ENCODE peak calls at places on chromosomes 13 and 19, in ten cellular contexts. J is astrocyte of the cerebellum, M is body of pancreas, L is astrocyte of the spinal cord, D is epithelial cell of esophagus, P is lower leg skin, Z is dorsolateral prefrontal cortex, C is mammary epithelial cell, S is BE2C, V is HFF-Myc. U is an unnamed sample.

GRCh38 chr19:39352549-39353285 is 10.5 kb downstream of the SAMD4B start:
- DNase-seq in C (no peak), P (no peak), Z (no peak), S (no peak), J (no peak), L (no peak), V (no peak), M (no peak), D (no peak), U (no peak)

GRCh38 chr13:26558074-26558805 is 757 bp downstream of the WASF3 start:
- DNase-seq in C (peak; percentile 17), M (peak; percentile 19), J (no peak), V (no peak), D (peak; percentile 12), L (peak; percentile 14), S (no peak), P (peak; percentile 85), Z (no peak), U (no peak)

GRCh38 chr19:5711713-5712161 is 8.2 kb downstream of the LONP1 start:
- DNase-seq in Z (no peak), P (no peak), L (no peak), D (no peak), C (no peak), M (no peak), S (no peak), V (no peak), J (no peak), U (no peak)

GRCh38 chr19:6682607-6683128 is 12.7 kb upstream of the TNFSF14 start:
- DNase-seq in D (no peak), P (no peak), S (no peak), J (no peak), M (no peak), V (no peak), Z (no peak), C (no peak), L (no peak), U (no peak)

GRCh38 chr13:21069561-21070004 is 8.2 kb upstream of the LATS2 start:
- DNase-seq in S (no peak), Z (no peak), J (peak; percentile 82), C (peak; percentile 85), P (no peak), L (peak; percentile 92), V (peak; percentile 69), D (peak; percentile 91), M (no peak), U (peak; percentile 56)

GRCh38 chr13:80817979-80818378 is 477.1 kb upstream of the SPRY2 start:
- DNase-seq in D (no peak), L (no peak), M (no peak), P (no peak), V (no peak), S (no peak), C (no peak), J (no peak), Z (no peak), U (no peak)

GRCh38 chr13:26390203-26390602 is 136.3 kb downstream of the CDK8 start:
- DNase-seq in P (no peak), M (no peak), S (no peak), Z (no peak), C (no peak), L (no peak), D (no peak), V (no peak), J (no peak), U (no peak)

GRCh38 chr19:13173129-13173737 is 23.0 kb downstream of the IER2 start:
- DNase-seq in L (no peak), C (no peak), V (no peak), P (no peak), S (no peak), D (no peak), Z (no peak), J (no peak), M (no peak), U (no peak)

GRCh38 chr19:50875795-50876422 is 2.7 kb downstream of the KLK2 start:
- DNase-seq in M (no peak), S (no peak), D (no peak), V (no peak), Z (no peak), P (no peak), L (no peak), C (no peak), J (no peak), U (no peak)

GRCh38 chr19:39599116-39599515 is 3.2 kb upstream of the LGALS13 start:
- DNase-seq in S (no peak), L (peak; percentile 15), V (peak; percentile 9), P (no peak), Z (no peak), J (no peak), C (peak; percentile 23), D (peak; percentile 48), M (no peak), U (no peak)

GRCh38 chr19:8640402-8641004 is 10.1 kb downstream of the NFILZ start:
- DNase-seq in D (no peak), S (no peak), J (no peak), V (no peak), M (peak; percentile 15), C (no peak), L (no peak), Z (no peak), P (peak; percentile 93), U (peak; percentile 80)

GRCh38 chr13:106484755-106485193 is 50.7 kb downstream of the EFNB2 start:
- DNase-seq in C (no peak), Z (no peak), V (no peak), D (no peak), L (no peak), S (no peak), J (no peak), M (no peak), P (no peak), U (peak; percentile 43)

GRCh38 chr19:57615346-57615745 is 1.3 kb downstream of the ZNF134 start:
- DNase-seq in P (no peak), C (peak; percentile 2), S (no peak), J (no peak), L (no peak), D (no peak), V (no peak), Z (no peak), M (no peak), U (no peak)

GRCh38 chr13:46668302-46668720 is 115.3 kb downstream of the LRCH1 start:
- DNase-seq in V (peak; percentile 68), C (peak; percentile 78), L (peak; percentile 94), P (no peak), J (peak; percentile 91), D (peak; percentile 48), S (no peak), Z (peak; percentile 36), M (peak; percentile 20), U (peak; percentile 45)

GRCh38 chr19:3346677-3347353 is 19.6 kb upstream of the NFIC start:
- DNase-seq in P (peak; percentile 95), S (no peak), V (no peak), L (no peak), C (no peak), Z (peak; percentile 70), M (peak; percentile 97), D (no peak), J (no peak), U (peak; percentile 95)

GRCh38 chr13:40082644-40083043 is 427.2 kb downstream of the COG6 start:
- DNase-seq in P (peak; percentile 43), C (no peak), J (peak; percentile 12), V (no peak), L (peak; percentile 67), M (peak; percentile 38), D (no peak), Z (no peak), S (no peak), U (no peak)

GRCh38 chr19:6721773-6722172 is 1.3 kb upstream of the C3 start:
- DNase-seq in S (no peak), V (no peak), D (no peak), Z (no peak), J (no peak), C (no peak), P (no peak), M (no peak), L (no peak), U (no peak)

GRCh38 chr13:23667750-23668149 is 97.5 kb downstream of the TNFRSF19 start:
- DNase-seq in M (no peak), Z (no peak), P (no peak), V (no peak), C (no peak), L (no peak), J (no peak), D (no peak), S (no peak), U (no peak)
- TF ChIP-seq CTCF in M (no peak), Z (no peak), P (no peak), V (no peak), C (peak; percentile 6), L (peak; percentile 10), J (no peak), D (no peak), S (peak; percentile 18), U (no peak)

DNA sequence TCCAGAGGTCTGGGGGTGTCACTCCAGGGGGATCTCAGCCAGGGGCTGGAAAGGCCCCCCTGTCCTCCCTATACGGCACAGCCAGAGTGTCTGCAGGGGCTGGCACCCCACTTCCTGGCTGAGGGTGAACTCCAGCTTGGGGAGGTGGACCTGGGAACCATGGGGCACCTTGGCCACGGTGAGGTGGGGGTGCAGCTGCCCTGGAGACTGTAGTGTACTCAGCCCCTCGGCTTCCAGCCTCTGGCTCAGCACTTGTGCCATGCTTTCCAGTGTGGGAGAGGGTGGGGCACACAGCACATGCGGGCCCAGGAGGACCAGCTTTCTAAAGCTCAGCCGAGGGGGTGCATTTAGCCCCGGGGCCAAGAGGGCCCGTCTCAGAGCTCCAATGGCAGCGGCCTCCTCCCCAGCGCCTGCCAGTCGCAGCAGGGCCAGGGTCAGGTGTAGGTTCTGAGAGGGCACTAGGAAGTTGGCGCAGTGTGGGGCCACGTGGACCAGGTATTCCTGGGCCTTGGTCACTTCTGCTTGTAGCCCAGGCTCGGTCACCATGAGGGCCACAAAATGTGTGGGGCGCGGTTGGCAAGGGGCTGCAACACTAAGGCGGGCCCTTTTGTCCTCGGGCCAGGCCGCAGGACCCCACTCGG is 1.4 kb downstream of the LENG9 start:
- DNase-seq in P (no peak), D (no peak), V (no peak), M (peak; percentile 67), S (no peak), Z (no peak), L (no peak), C (no peak), J (no peak), U (no peak)
- H3K4me3 ChIP-seq in P (no peak overlapping the region), D (peak overlapping the region; percentile 81), V (peak overlapping the region; percentile 52), M (no peak overlapping the region), S (peak overlapping the region; percentile 64), Z (peak overlapping the region; percentile 89), L (peak overlapping the region; percentile 43), C (peak overlapping the region; percentile 66), J (peak overlapping the region; percentile 50), U (peak overlapping the region; percentile 62)

DNA sequence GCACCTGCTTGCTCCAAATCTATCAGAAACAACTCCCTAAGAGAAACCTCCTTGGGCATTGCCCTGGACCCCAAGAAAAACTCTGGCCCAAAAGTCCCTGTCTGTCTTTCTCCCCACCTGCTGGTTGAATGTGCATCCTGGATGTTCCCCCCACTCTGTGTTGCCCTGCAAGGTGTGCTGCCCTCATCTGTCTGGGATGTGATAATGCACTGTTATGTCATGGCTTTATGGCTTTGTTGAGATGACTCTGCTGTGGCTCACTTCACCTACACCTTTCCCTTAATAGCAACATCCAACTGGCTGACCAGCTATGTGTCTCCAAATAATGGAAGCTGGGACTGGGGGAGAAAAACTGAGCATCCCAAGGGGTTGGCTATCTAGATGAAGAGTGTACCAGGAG is 2.6 kb downstream of the ZNF20 start:
- DNase-seq in C (no peak), M (no peak), P (peak; percentile 67), J (no peak), D (no peak), S (no peak), Z (no peak), L (no peak), V (no peak), U (no peak)
- TF ChIP-seq CTCF in C (peak; percentile 35), M (peak; percentile 25), P (no peak), J (no peak), D (no peak), S (peak; percentile 48), Z (peak; percentile 18), L (no peak), V (peak; percentile 9), U (no peak)

GRCh38 chr13:112940236-112940635 is 28.8 kb upstream of the MCF2L start:
- DNase-seq in L (no peak), J (no peak), C (no peak), M (no peak), Z (peak; percentile 57), V (no peak), P (no peak), S (peak; percentile 67), D (no peak), U (no peak)
- H3K4me3 ChIP-seq in L (no peak overlapping the region), J (no peak overlapping the region), C (no peak overlapping the region), M (no peak overlapping the region), Z (no peak overlapping the region), V (no peak overlapping the region), P (no peak overlapping the region), S (no peak overlapping the region), D (no peak overlapping the region), U (no peak overlapping the region)

U was measured in tibial artery.